ENCODE peak calls at places on chromosomes 2 and 18, in seven cellular contexts. F is activated T-cell treated with anti-CD3 and anti-CD28 coated beads for 1 hour, R is LHCN-M2, T is EL, E is nephron progenitor cell, D is posterior cingulate gyrus, I is psoas muscle. L is an unnamed sample.
A peak's percentile ranks its signal among the peaks of the same experiment; 100 is the strongest.

GRCh38 chr2:108169982-108170625 is 69.7 kb upstream of the SULT1C3 start:
- DNase-seq in F (no peak), R (peak; percentile 26), T (peak; percentile 25), E (no peak), D (no peak), I (no peak), L (no peak)

GRCh38 chr18:5787936-5788335 is 107.4 kb downstream of the TMEM200C start:
- DNase-seq in F (no peak), R (no peak), T (no peak), E (peak; percentile 10), D (no peak), I (no peak), L (no peak)

GRCh38 chr2:197174539-197175094 is 136.0 kb downstream of the ANKRD44 start:
- DNase-seq in F (no peak), R (no peak), T (peak; percentile 47), E (no peak), D (no peak), I (no peak), L (no peak)

GRCh38 chr18:61323951-61324350 is 9.3 kb upstream of the CDH20 start:
- DNase-seq in F (no peak), R (no peak), T (no peak), E (no peak), D (no peak), I (no peak), L (no peak)

GRCh38 chr2:186129767-186130581 is 356.1 kb upstream of the ZC3H15 start:
- DNase-seq in F (no peak), R (peak; percentile 86), T (peak; percentile 62), E (no peak), D (no peak), I (no peak), L (no peak)

GRCh38 chr2:47058061-47058931 is 96.8 kb downstream of the STPG4 start:
- DNase-seq in F (no peak), R (peak; percentile 91), T (peak; percentile 45), E (no peak), D (no peak), I (peak; percentile 77), L (no peak)

GRCh38 chr2:240189686-240190085 is 49.2 kb upstream of the OTOS start:
- DNase-seq in F (no peak), R (no peak), T (no peak), E (no peak), D (no peak), I (no peak), L (no peak)

GRCh38 chr2:113700186-113700841 is 56.1 kb downstream of the SLC35F5 start:
- DNase-seq in F (no peak), R (no peak), T (no peak), E (no peak), D (no peak), I (no peak), L (no peak)

GRCh38 chr2:215829261-215829660 is 184.1 kb downstream of the MREG start:
- DNase-seq in F (no peak), R (no peak), T (no peak), E (no peak), D (no peak), I (no peak), L (no peak)

GRCh38 chr18:28178720-28179119 is 1.8 kb upstream of the CDH2 start:
- DNase-seq in F (no peak), R (no peak), T (peak; percentile 69), E (peak; percentile 14), D (no peak), I (no peak), L (no peak)